ENCODE peak calls at places on chromosomes 5 and 9, in nine cellular contexts. X, B, Q, O, U, H, T, W and M are unnamed samples.

GRCh38 chr5:129547137-129547536 is 87.0 kb downstream of the ADAMTS19 start:
- DNase-seq in X (no peak), B (no peak), Q (no peak), O (no peak), U (no peak), H (no peak), T (no peak), W (no peak), M (no peak)

GRCh38 chr5:175749591-175749990 is 91.7 kb downstream of the HRH2 start:
- DNase-seq in X (peak; percentile 17), B (no peak), Q (no peak), O (no peak), U (no peak), H (no peak), T (no peak), W (no peak), M (no peak)

GRCh38 chr5:38187532-38187931 is 70.8 kb upstream of the EGFLAM start:
- DNase-seq in X (no peak), B (no peak), Q (no peak), O (no peak), U (no peak), H (no peak), T (no peak), W (no peak), M (no peak)

GRCh38 chr9:38243993-38244392 is 148.5 kb upstream of the ALDH1B1 start:
- DNase-seq in X (peak; percentile 15), B (no peak), Q (no peak), O (no peak), U (no peak), H (no peak), T (no peak), W (no peak), M (no peak)

GRCh38 chr5:132662925-132663770 is 5.2 kb downstream of the IL13 start:
- DNase-seq in X (peak; percentile 54), B (no peak), Q (no peak), O (no peak), U (no peak), H (no peak), T (peak; percentile 21), W (peak; percentile 56), M (no peak)

GRCh38 chr9:133563286-133564213 is 29.0 kb downstream of the ADAMTSL2 start:
- DNase-seq in X (no peak), B (no peak), Q (peak; percentile 58), O (no peak), U (no peak), H (peak; percentile 67), T (peak; percentile 7), W (peak; percentile 67), M (no peak)

GRCh38 chr5:124065508-124065907 is 553.5 kb downstream of the CSNK1G3 start:
- DNase-seq in X (no peak), B (no peak), Q (no peak), O (no peak), U (peak; percentile 10), H (no peak), T (no peak), W (no peak), M (no peak)

GRCh38 chr5:1172007-1172581 is 29.3 kb upstream of the SLC6A19 start:
- DNase-seq in X (no peak), B (no peak), Q (peak; percentile 10), O (no peak), U (no peak), H (no peak), T (no peak), W (no peak), M (no peak)

GRCh38 chr5:120463026-120463770 is 902 bp upstream of the PRR16 start:
- DNase-seq in X (no peak), B (no peak), Q (no peak), O (no peak), U (no peak), H (no peak), T (no peak), W (no peak), M (no peak)

GRCh38 chr5:140295414-140295813 is 7.5 kb downstream of the PFDN1 start:
- DNase-seq in X (no peak), B (peak; percentile 98), Q (no peak), O (no peak), U (peak; percentile 92), H (no peak), T (peak; percentile 99), W (peak; percentile 59), M (peak; percentile 61)

GRCh38 chr5:65674749-65675148 is 47.2 kb downstream of the SGTB start:
- DNase-seq in X (no peak), B (peak; percentile 29), Q (no peak), O (no peak), U (peak; percentile 24), H (no peak), T (peak; percentile 63), W (no peak), M (no peak)

GRCh38 chr5:16936150-16937022 is at the start of gene MYO10:
- DNase-seq in X (no peak), B (peak; percentile 67), Q (peak; percentile 79), O (peak; percentile 84), U (peak; percentile 78), H (peak; percentile 80), T (peak; percentile 80), W (peak; percentile 84), M (peak; percentile 57)

GRCh38 chr5:114449836-114450515 is 88.1 kb downstream of the KCNN2 start:
- DNase-seq in X (no peak), B (peak; percentile 31), Q (peak; percentile 61), O (peak; percentile 73), U (peak; percentile 37), H (peak; percentile 61), T (peak; percentile 72), W (peak; percentile 76), M (peak; percentile 15)
- TF ChIP-seq CTCF in X (peak; percentile 22), B (peak; percentile 79), Q (peak; percentile 85), O (peak; percentile 75), U (peak; percentile 87), H (peak; percentile 86), T (peak; percentile 84), W (peak; percentile 91), M (peak; percentile 88)

DNA sequence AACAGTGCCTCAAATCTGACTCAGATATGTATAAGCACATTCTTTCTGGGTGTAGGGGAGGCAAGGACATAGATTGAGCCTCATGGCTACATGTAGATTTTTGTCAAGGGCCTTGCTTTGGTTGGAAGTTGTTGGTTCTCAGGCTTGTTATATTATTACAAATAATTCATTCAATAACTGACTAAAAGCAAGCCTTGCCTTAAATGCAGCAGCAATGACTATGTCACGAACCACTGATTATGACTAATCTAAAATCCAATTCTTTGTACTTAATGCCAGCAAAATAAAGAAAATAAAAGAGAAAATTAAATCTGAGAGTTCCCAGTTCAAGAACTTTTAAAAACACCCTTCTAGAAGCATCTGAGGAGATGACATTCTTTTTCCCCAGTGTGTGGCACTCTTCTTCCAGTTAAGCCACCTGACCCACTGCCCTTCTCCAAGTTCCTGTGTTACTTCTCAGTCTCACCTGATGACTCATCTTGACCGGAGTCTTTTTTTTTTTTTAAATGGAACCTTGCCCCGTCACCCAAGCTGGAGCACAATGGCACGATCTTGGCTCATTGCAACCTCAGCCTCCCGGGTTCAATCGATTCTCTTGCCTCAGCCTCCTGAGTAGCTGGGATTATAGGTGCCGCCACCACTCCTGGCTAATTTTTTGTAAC is 223.9 kb upstream of the DAB2 start:
- DNase-seq in X (no peak), B (peak; percentile 51), Q (no peak), O (no peak), U (peak; percentile 14), H (no peak), T (no peak), W (no peak), M (no peak)
- TF ChIP-seq CTCF in X (no peak), B (no peak), Q (no peak), O (no peak), U (no peak), H (no peak), T (no peak), W (no peak), M (no peak)

GRCh38 chr5:72110401-72111013 is 3.2 kb downstream of the MAP1B start:
- DNase-seq in X (no peak), B (peak; percentile 56), Q (peak; percentile 21), O (peak; percentile 79), U (no peak), H (no peak), T (no peak), W (peak; percentile 80), M (no peak)

GRCh38 chr5:72109051-72109411 is 1.8 kb downstream of the MAP1B start:
- DNase-seq in X (no peak), B (no peak), Q (no peak), O (no peak), U (no peak), H (no peak), T (no peak), W (no peak), M (no peak)

GRCh38 chr5:72107874-72108199 is 562 bp downstream of the MAP1B start:
- DNase-seq in X (no peak), B (peak; percentile 49), Q (no peak), O (no peak), U (no peak), H (no peak), T (no peak), W (no peak), M (no peak)

GRCh38 chr5:72108200-72109050 is 1.1 kb downstream of the MAP1B start:
- DNase-seq in X (no peak), B (peak; percentile 73), Q (peak; percentile 76), O (peak; percentile 96), U (peak; percentile 62), H (peak; percentile 87), T (peak; percentile 67), W (peak; percentile 96), M (no peak)

DNA sequence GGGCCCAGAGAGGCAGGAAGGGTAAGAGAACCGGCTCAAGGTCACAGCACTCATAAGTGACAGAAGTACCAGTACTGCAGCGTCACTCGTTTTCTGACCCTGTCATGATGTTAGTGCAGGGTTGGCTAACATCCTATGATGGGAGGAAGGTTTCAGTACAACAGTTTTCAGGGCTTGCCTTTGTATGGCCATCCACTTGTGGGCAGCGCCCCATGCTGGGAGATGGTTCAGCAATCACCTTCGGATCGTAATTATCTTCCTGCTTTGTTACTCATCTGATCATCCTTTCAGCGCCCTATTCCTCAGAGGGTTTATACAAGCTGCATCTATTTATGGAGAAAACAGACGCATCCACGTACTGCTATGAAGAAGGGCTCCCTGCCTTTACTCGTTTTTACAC is 2.4 kb downstream of the MAP1B start:
- DNase-seq in X (no peak), B (peak; percentile 58), Q (no peak), O (peak; percentile 75), U (no peak), H (no peak), T (no peak), W (peak; percentile 65), M (no peak)
- TF ChIP-seq CTCF in X (no peak), B (no peak), Q (no peak), O (no peak), U (no peak), H (no peak), T (no peak), W (peak; percentile 48), M (no peak)

GRCh38 chr5:86684222-86684621 is 66.5 kb downstream of the COX7C start:
- DNase-seq in X (no peak), B (peak; percentile 34), Q (no peak), O (no peak), U (no peak), H (no peak), T (no peak), W (no peak), M (no peak)

GRCh38 chr5:86675311-86675710 is 57.6 kb downstream of the COX7C start:
- DNase-seq in X (no peak), B (peak; percentile 20), Q (no peak), O (no peak), U (no peak), H (no peak), T (no peak), W (no peak), M (no peak)

GRCh38 chr5:86679949-86680348 is 62.2 kb downstream of the COX7C start:
- DNase-seq in X (no peak), B (no peak), Q (no peak), O (no peak), U (no peak), H (no peak), T (no peak), W (no peak), M (no peak)

GRCh38 chr5:86679529-86679928 is 61.8 kb downstream of the COX7C start:
- DNase-seq in X (no peak), B (peak; percentile 93), Q (no peak), O (peak; percentile 68), U (peak; percentile 5), H (no peak), T (peak; percentile 87), W (peak; percentile 11), M (peak; percentile 16)
- TF ChIP-seq CTCF in X (peak; percentile 65), B (peak; percentile 54), Q (peak; percentile 55), O (peak; percentile 68), U (peak; percentile 51), H (peak; percentile 62), T (peak; percentile 64), W (peak; percentile 64), M (peak; percentile 51)